ENCODE peak calls at places on chromosome 4, in five cellular contexts. D is NB4, G is stomach, Q is heart left ventricle, W is uterus. Y is an unnamed sample.

GRCh38 chr4:103099691-103100392 is at the start of gene BDH2:
- DNase-seq in D (peak), G (peak), Q (no peak), W (peak), Y (peak)

GRCh38 chr4:185624248-185624568 is 88.9 kb upstream of the PDLIM3 start:
- DNase-seq in D (no peak), G (no peak), Q (no peak), W (no peak), Y (no peak)

GRCh38 chr4:118682928-118683327 is 2.3 kb upstream of the METTL14 start:
- DNase-seq in D (peak), G (no peak), Q (no peak), W (no peak), Y (no peak)

GRCh38 chr4:20305976-20306375 is 54.3 kb downstream of the SLIT2 start:
- DNase-seq in D (peak), G (no peak), Q (no peak), W (no peak), Y (no peak)

GRCh38 chr4:76896731-76897521 is 1.0 kb downstream of the SOWAHB start:
- DNase-seq in D (no peak), G (peak), Q (no peak), W (no peak), Y (no peak)

GRCh38 chr4:106707776-106708603 is 328.1 kb downstream of the DKK2 start:
- DNase-seq in D (peak), G (no peak), Q (no peak), W (no peak), Y (no peak)

GRCh38 chr4:185626798-185627197 is 91.5 kb upstream of the PDLIM3 start:
- DNase-seq in D (no peak), G (no peak), Q (no peak), W (no peak), Y (no peak)

GRCh38 chr4:110165382-110166285 is 32.8 kb downstream of the ELOVL6 start:
- DNase-seq in D (peak), G (no peak), Q (no peak), W (no peak), Y (peak)

GRCh38 chr4:11480683-11481082 is 52.0 kb upstream of the HS3ST1 start:
- DNase-seq in D (peak), G (no peak), Q (peak), W (no peak), Y (peak)

GRCh38 chr4:8560265-8561047 is 19.7 kb upstream of the GPR78 start:
- DNase-seq in D (no peak), G (no peak), Q (peak), W (no peak), Y (no peak)

GRCh38 chr4:62940229-62940628 is 1469.0 kb downstream of the TECRL start:
- DNase-seq in D (no peak), G (no peak), Q (no peak), W (no peak), Y (no peak)

GRCh38 chr4:26860922-26861433 is 337 bp downstream of the STIM2 start:
- DNase-seq in D (peak), G (peak), Q (peak), W (peak), Y (no peak)

GRCh38 chr4:8914461-8915171 is 43.0 kb upstream of the HMX1 start:
- DNase-seq in D (peak), G (peak), Q (no peak), W (peak), Y (peak)

GRCh38 chr4:2102045-2102883 is 43.1 kb downstream of the NAT8L start:
- DNase-seq in D (no peak), G (no peak), Q (no peak), W (no peak), Y (peak)

GRCh38 chr4:42600578-42600977 is 56.3 kb downstream of the ATP8A1 start:
- DNase-seq in D (no peak), G (no peak), Q (no peak), W (no peak), Y (no peak)

DNA sequence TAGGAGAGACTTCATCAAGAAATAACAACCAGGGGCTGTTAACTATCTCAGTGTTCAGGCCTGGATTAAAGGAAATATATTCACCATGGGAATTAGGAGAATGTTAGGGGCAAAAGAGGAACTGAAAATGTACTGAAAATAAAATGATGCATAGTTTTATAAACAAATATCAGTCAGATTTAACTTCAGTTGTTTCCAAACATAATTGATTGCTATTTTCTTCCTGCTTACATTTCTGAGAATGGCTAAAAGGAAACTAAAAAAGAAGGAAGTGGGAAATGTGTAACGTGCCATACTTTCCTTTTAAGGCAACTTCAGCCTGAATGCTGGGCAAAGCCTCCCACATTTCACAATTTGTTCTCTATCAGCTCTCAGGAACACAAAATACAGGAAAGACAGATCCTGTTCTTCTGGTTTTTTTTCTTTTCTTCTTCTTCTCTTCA is 178.1 kb downstream of the MAML3 start:
- DNase-seq in D (peak), G (no peak), Q (no peak), W (no peak), Y (no peak)
- H3K4me3 ChIP-seq in D (no peak), G (no peak), Q (no peak), W (no peak), Y (no peak)

DNA sequence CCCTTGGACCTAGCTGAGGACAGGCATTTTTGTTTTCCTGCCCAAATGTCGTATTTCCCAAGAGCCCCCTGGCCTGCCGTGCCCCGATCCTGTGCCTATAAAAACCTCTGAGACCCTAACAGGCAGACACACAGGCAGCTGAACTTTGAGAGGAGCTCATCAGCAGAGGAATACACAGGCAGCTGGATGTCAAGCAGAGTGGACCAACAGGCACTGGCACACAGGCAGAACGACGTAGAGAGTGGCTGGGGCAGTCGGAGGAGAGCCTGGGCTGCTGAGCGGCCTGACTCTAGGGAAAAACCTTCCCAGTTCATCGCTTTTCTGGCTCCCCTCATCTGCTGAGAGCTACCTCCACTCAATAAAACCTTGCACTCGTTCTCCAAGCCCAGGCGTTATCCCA is 896.1 kb downstream of the PCDH18 start:
- DNase-seq in D (no peak), G (no peak), Q (no peak), W (no peak), Y (no peak)
- TF ChIP-seq CTCF in D (no peak), G (no peak), Q (no peak), W (no peak), Y (no peak)

DNA sequence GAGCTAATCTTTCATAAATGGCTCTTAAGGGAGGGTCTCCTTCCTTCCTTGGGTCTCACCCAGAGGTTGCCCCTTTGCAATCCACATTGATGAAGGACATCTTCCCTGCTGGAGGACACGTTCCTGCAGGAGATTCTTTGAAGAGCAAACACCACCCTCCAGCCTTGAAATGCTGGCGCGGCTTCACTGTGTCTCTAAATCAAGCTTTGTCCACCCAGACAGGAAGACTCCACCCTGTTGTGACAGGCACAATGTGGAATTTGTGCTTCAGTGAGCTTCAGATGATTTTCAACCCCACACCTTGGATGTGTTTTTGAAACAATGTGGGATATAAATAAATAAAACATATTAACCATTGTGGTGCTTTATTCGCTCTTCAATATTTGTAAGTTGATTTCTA is 264.1 kb downstream of the RAPGEF2 start:
- DNase-seq in D (no peak), G (no peak), Q (peak), W (no peak), Y (no peak)
- TF ChIP-seq POLR2A in D (no peak), G (no peak), Q (no peak), W (no peak), Y (no peak)

DNA sequence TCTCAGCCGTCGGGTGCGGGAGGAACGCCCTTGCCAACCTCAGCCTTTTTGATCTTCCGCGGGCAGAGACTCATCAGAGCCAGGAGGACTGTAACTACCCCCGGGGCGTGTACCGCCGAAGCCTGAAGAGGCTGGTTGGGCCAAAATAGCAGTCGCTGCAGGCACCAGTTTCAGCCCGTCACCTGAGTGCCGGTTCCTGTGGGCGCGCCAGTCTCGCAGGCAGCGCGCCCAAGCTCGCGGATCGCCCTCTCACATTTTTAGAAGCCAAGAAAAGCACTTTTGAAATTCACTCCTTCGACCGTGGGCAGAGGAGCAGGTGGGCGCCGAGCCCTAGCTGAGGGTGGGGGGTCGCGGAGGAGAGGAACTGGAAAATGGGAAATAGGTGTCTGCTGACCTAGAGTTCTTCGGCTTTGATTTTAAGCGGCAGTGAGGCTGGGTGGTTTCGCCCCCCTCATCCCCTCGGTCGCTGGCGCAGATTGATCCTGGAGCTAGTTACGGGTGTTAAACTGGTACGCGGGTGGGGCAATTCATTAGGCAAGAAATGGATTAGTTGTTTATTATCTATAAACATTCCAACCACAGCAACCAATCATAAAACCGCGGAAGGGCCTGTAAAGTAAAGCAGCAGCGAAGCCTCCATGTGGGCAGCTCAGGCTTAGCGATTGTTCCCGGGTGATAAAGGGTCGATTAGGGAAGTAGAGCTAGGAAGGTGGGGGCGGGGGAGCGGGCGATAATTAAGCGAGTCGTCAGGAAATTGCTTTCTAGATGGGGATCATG is 69.2 kb downstream of the FBXO8 start:
- DNase-seq in D (peak), G (no peak), Q (peak), W (no peak), Y (no peak)
- H3K4me3 ChIP-seq in D (no peak), G (peak), Q (peak), W (peak), Y (no peak)

GRCh38 chr4:70269674-70270073 is 27.3 kb downstream of the CSN3 start:
- DNase-seq in D (peak), G (no peak), Q (no peak), W (no peak), Y (no peak)
- TF ChIP-seq CTCF in D (peak), G (peak), Q (no peak), W (no peak), Y (no peak)

Y was measured in lower leg skin.